ENCODE peak calls at places on chromosomes 12 and 14, in six cellular contexts. One of them, this sample, is unnamed.

GRCh38 chr12:11658796-11659195 is 9.3 kb downstream of the ETV6 start:
- DNase-seq in kidney epithelial cell: no peak
- DNase-seq in fibroblast of pulmonary artery: peak
- DNase-seq in stimulated activated CD8-positive, alpha-beta memory T cell treated with anti-CD3 and anti-CD28 coated beads, Interleukin-7, amount 100 ng/mL, for 1 hour: no peak
- DNase-seq in bronchial epithelial cell: peak
- DNase-seq in mucosa of gallbladder: no peak
- DNase-seq in this sample: no peak

GRCh38 chr12:20463920-20464524 is 95.7 kb downstream of the PDE3A start:
- DNase-seq in kidney epithelial cell: no peak
- DNase-seq in stimulated activated CD8-positive, alpha-beta memory T cell treated with anti-CD3 and anti-CD28 coated beads, Interleukin-7, amount 100 ng/mL, for 1 hour: no peak
- DNase-seq in mucosa of gallbladder: no peak
- DNase-seq in bronchial epithelial cell: peak
- DNase-seq in fibroblast of pulmonary artery: peak
- DNase-seq in this sample: peak

GRCh38 chr14:76309572-76310551 is 66.1 kb upstream of the ESRRB start:
- DNase-seq in mucosa of gallbladder: no peak
- DNase-seq in fibroblast of pulmonary artery: no peak
- DNase-seq in stimulated activated CD8-positive, alpha-beta memory T cell treated with anti-CD3 and anti-CD28 coated beads, Interleukin-7, amount 100 ng/mL, for 1 hour: no peak
- DNase-seq in bronchial epithelial cell: no peak
- DNase-seq in kidney epithelial cell: no peak
- DNase-seq in this sample: no peak

GRCh38 chr12:85626031-85626781 is 210.0 kb downstream of the RASSF9 start:
- DNase-seq in kidney epithelial cell: peak
- DNase-seq in stimulated activated CD8-positive, alpha-beta memory T cell treated with anti-CD3 and anti-CD28 coated beads, Interleukin-7, amount 100 ng/mL, for 1 hour: no peak
- DNase-seq in fibroblast of pulmonary artery: peak
- DNase-seq in bronchial epithelial cell: peak
- DNase-seq in mucosa of gallbladder: no peak
- DNase-seq in this sample: peak

GRCh38 chr12:106071686-106072085 is 67.1 kb downstream of the NUAK1 start:
- DNase-seq in fibroblast of pulmonary artery: no peak
- DNase-seq in mucosa of gallbladder: no peak
- DNase-seq in bronchial epithelial cell: no peak
- DNase-seq in stimulated activated CD8-positive, alpha-beta memory T cell treated with anti-CD3 and anti-CD28 coated beads, Interleukin-7, amount 100 ng/mL, for 1 hour: no peak
- DNase-seq in kidney epithelial cell: no peak
- DNase-seq in this sample: no peak

GRCh38 chr12:56839489-56840442 is 76.6 kb downstream of the HSD17B6 start:
- DNase-seq in stimulated activated CD8-positive, alpha-beta memory T cell treated with anti-CD3 and anti-CD28 coated beads, Interleukin-7, amount 100 ng/mL, for 1 hour: no peak
- DNase-seq in mucosa of gallbladder: peak
- DNase-seq in bronchial epithelial cell: peak
- DNase-seq in fibroblast of pulmonary artery: peak
- DNase-seq in kidney epithelial cell: no peak
- DNase-seq in this sample: peak

GRCh38 chr14:96592591-96593388 is 90.6 kb downstream of the PAPOLA start:
- DNase-seq in kidney epithelial cell: no peak
- DNase-seq in fibroblast of pulmonary artery: peak
- DNase-seq in stimulated activated CD8-positive, alpha-beta memory T cell treated with anti-CD3 and anti-CD28 coated beads, Interleukin-7, amount 100 ng/mL, for 1 hour: peak
- DNase-seq in mucosa of gallbladder: peak
- DNase-seq in bronchial epithelial cell: peak
- DNase-seq in this sample: no peak

GRCh38 chr14:98721061-98721460 is 550.9 kb downstream of the BCL11B start:
- DNase-seq in fibroblast of pulmonary artery: no peak
- DNase-seq in kidney epithelial cell: no peak
- DNase-seq in mucosa of gallbladder: no peak
- DNase-seq in stimulated activated CD8-positive, alpha-beta memory T cell treated with anti-CD3 and anti-CD28 coated beads, Interleukin-7, amount 100 ng/mL, for 1 hour: no peak
- DNase-seq in bronchial epithelial cell: no peak
- DNase-seq in this sample: no peak

GRCh38 chr14:103393078-103393477 is 7.9 kb downstream of the MARK3 start:
- DNase-seq in bronchial epithelial cell: no peak
- DNase-seq in kidney epithelial cell: no peak
- DNase-seq in stimulated activated CD8-positive, alpha-beta memory T cell treated with anti-CD3 and anti-CD28 coated beads, Interleukin-7, amount 100 ng/mL, for 1 hour: no peak
- DNase-seq in mucosa of gallbladder: no peak
- DNase-seq in fibroblast of pulmonary artery: no peak
- DNase-seq in this sample: no peak

GRCh38 chr14:105012171-105012985 is 8.5 kb downstream of the CDCA4 start:
- DNase-seq in kidney epithelial cell: no peak
- DNase-seq in bronchial epithelial cell: peak
- DNase-seq in stimulated activated CD8-positive, alpha-beta memory T cell treated with anti-CD3 and anti-CD28 coated beads, Interleukin-7, amount 100 ng/mL, for 1 hour: no peak
- DNase-seq in mucosa of gallbladder: no peak
- DNase-seq in fibroblast of pulmonary artery: no peak
- DNase-seq in this sample: no peak

GRCh38 chr12:117047810-117048584 is 51.2 kb downstream of the TESC start:
- DNase-seq in bronchial epithelial cell: no peak
- DNase-seq in fibroblast of pulmonary artery: peak
- DNase-seq in mucosa of gallbladder: no peak
- DNase-seq in kidney epithelial cell: no peak
- DNase-seq in stimulated activated CD8-positive, alpha-beta memory T cell treated with anti-CD3 and anti-CD28 coated beads, Interleukin-7, amount 100 ng/mL, for 1 hour: no peak
- DNase-seq in this sample: no peak

GRCh38 chr14:60509438-60510253 is 700 bp downstream of the SIX6 start:
- DNase-seq in stimulated activated CD8-positive, alpha-beta memory T cell treated with anti-CD3 and anti-CD28 coated beads, Interleukin-7, amount 100 ng/mL, for 1 hour: no peak
- DNase-seq in bronchial epithelial cell: no peak
- DNase-seq in kidney epithelial cell: no peak
- DNase-seq in fibroblast of pulmonary artery: no peak
- DNase-seq in mucosa of gallbladder: no peak
- DNase-seq in this sample: no peak

GRCh38 chr12:107514887-107515445 is 170.6 kb upstream of the PWP1 start:
- DNase-seq in mucosa of gallbladder: no peak
- DNase-seq in bronchial epithelial cell: peak
- DNase-seq in kidney epithelial cell: peak
- DNase-seq in stimulated activated CD8-positive, alpha-beta memory T cell treated with anti-CD3 and anti-CD28 coated beads, Interleukin-7, amount 100 ng/mL, for 1 hour: no peak
- DNase-seq in fibroblast of pulmonary artery: peak
- DNase-seq in this sample: peak

GRCh38 chr12:25469368-25469767 is 83.7 kb downstream of the LMNTD1 start:
- DNase-seq in bronchial epithelial cell: peak
- DNase-seq in fibroblast of pulmonary artery: no peak
- DNase-seq in mucosa of gallbladder: no peak
- DNase-seq in kidney epithelial cell: no peak
- DNase-seq in stimulated activated CD8-positive, alpha-beta memory T cell treated with anti-CD3 and anti-CD28 coated beads, Interleukin-7, amount 100 ng/mL, for 1 hour: no peak
- DNase-seq in this sample: no peak

GRCh38 chr12:124861492-124861891 is 2.2 kb downstream of the SCARB1 start:
- DNase-seq in kidney epithelial cell: no peak
- DNase-seq in bronchial epithelial cell: peak
- DNase-seq in fibroblast of pulmonary artery: peak
- DNase-seq in mucosa of gallbladder: peak
- DNase-seq in stimulated activated CD8-positive, alpha-beta memory T cell treated with anti-CD3 and anti-CD28 coated beads, Interleukin-7, amount 100 ng/mL, for 1 hour: no peak
- DNase-seq in this sample: peak

GRCh38 chr14:51087024-51087423 is 7.9 kb downstream of the TRIM9 start:
- DNase-seq in stimulated activated CD8-positive, alpha-beta memory T cell treated with anti-CD3 and anti-CD28 coated beads, Interleukin-7, amount 100 ng/mL, for 1 hour: no peak
- DNase-seq in fibroblast of pulmonary artery: no peak
- DNase-seq in mucosa of gallbladder: peak
- DNase-seq in bronchial epithelial cell: peak
- DNase-seq in kidney epithelial cell: peak
- DNase-seq in this sample: peak

GRCh38 chr12:25705256-25705655 is 152.2 kb upstream of the LMNTD1 start:
- DNase-seq in stimulated activated CD8-positive, alpha-beta memory T cell treated with anti-CD3 and anti-CD28 coated beads, Interleukin-7, amount 100 ng/mL, for 1 hour: no peak
- DNase-seq in kidney epithelial cell: no peak
- DNase-seq in mucosa of gallbladder: no peak
- DNase-seq in bronchial epithelial cell: no peak
- DNase-seq in fibroblast of pulmonary artery: peak
- DNase-seq in this sample: no peak

GRCh38 chr12:106288510-106289195 is 13.9 kb upstream of the TCP11L2 start:
- DNase-seq in stimulated activated CD8-positive, alpha-beta memory T cell treated with anti-CD3 and anti-CD28 coated beads, Interleukin-7, amount 100 ng/mL, for 1 hour: no peak
- DNase-seq in fibroblast of pulmonary artery: peak
- DNase-seq in bronchial epithelial cell: peak
- DNase-seq in kidney epithelial cell: peak
- DNase-seq in mucosa of gallbladder: no peak
- DNase-seq in this sample: peak

GRCh38 chr12:12924169-12924568 is 27.8 kb downstream of the GPRC5D start:
- DNase-seq in kidney epithelial cell: no peak
- DNase-seq in mucosa of gallbladder: no peak
- DNase-seq in bronchial epithelial cell: no peak
- DNase-seq in stimulated activated CD8-positive, alpha-beta memory T cell treated with anti-CD3 and anti-CD28 coated beads, Interleukin-7, amount 100 ng/mL, for 1 hour: no peak
- DNase-seq in fibroblast of pulmonary artery: no peak
- DNase-seq in this sample: no peak

GRCh38 chr14:100955201-100955600 is 51.7 kb upstream of the RTL1 start:
- DNase-seq in kidney epithelial cell: no peak
- DNase-seq in mucosa of gallbladder: no peak
- DNase-seq in bronchial epithelial cell: peak
- DNase-seq in fibroblast of pulmonary artery: peak
- DNase-seq in stimulated activated CD8-positive, alpha-beta memory T cell treated with anti-CD3 and anti-CD28 coated beads, Interleukin-7, amount 100 ng/mL, for 1 hour: no peak
- DNase-seq in this sample: no peak

GRCh38 chr12:119988788-119989618 is at the start of gene BICDL1:
- DNase-seq in fibroblast of pulmonary artery: peak
- DNase-seq in kidney epithelial cell: no peak
- DNase-seq in mucosa of gallbladder: peak
- DNase-seq in bronchial epithelial cell: peak
- DNase-seq in stimulated activated CD8-positive, alpha-beta memory T cell treated with anti-CD3 and anti-CD28 coated beads, Interleukin-7, amount 100 ng/mL, for 1 hour: peak
- DNase-seq in this sample: peak